ENCODE peak calls at places on chromosome 9, in six cellular contexts. C is fibroblast of mammary gland, I is heart right ventricle, Y is dorsolateral prefrontal cortex, K is vagina, G is foreskin fibroblast. M is an unnamed sample.

GRCh38 chr9:129624168-129624759 is 1.7 kb upstream of the NTMT1 start:
- DNase-seq in G (peak; percentile 78), C (peak; percentile 60), K (no peak), Y (peak; percentile 62), I (peak; percentile 65), M (no peak)

GRCh38 chr9:37283730-37284235 is 138.7 kb upstream of the GRHPR start:
- DNase-seq in C (peak; percentile 73), K (no peak), I (no peak), G (peak; percentile 54), Y (no peak), M (peak; percentile 18)

GRCh38 chr9:4548796-4549725 is 58.8 kb downstream of the SLC1A1 start:
- DNase-seq in Y (no peak), G (no peak), C (peak; percentile 4), I (peak; percentile 36), K (no peak), M (no peak)

GRCh38 chr9:134533850-134534585 is 107.6 kb upstream of the COL5A1 start:
- DNase-seq in K (no peak), G (no peak), Y (peak; percentile 53), C (peak; percentile 42), I (no peak), M (no peak)

GRCh38 chr9:134165357-134166315 is 1.3 kb upstream of the RNU6ATAC start:
- DNase-seq in K (no peak), Y (peak; percentile 36), I (no peak), G (peak; percentile 46), C (peak; percentile 54), M (no peak)

GRCh38 chr9:117073539-117074336 is 341.1 kb downstream of the ASTN2 start:
- DNase-seq in I (no peak), G (no peak), Y (peak; percentile 57), C (no peak), K (no peak), M (no peak)

GRCh38 chr9:93123561-93124283 is 10.3 kb downstream of the NINJ1 start:
- DNase-seq in Y (no peak), C (no peak), K (no peak), G (no peak), I (no peak), M (no peak)

GRCh38 chr9:69932901-69933300 is 110.7 kb upstream of the MAMDC2 start:
- DNase-seq in I (no peak), Y (no peak), C (no peak), K (no peak), G (peak; percentile 36), M (no peak)

GRCh38 chr9:89179920-89180667 is 1.5 kb upstream of the SHC3 start:
- DNase-seq in K (no peak), I (peak; percentile 86), Y (peak; percentile 94), C (peak; percentile 96), G (peak; percentile 97), M (peak; percentile 77)

GRCh38 chr9:89430995-89431394 is 66.9 kb downstream of the SEMA4D start:
- DNase-seq in C (no peak), K (no peak), I (no peak), Y (no peak), G (no peak), M (no peak)

GRCh38 chr9:131657031-131657377 is 82.9 kb downstream of the RAPGEF1 start:
- DNase-seq in Y (no peak), K (no peak), I (no peak), G (no peak), C (no peak), M (no peak)

GRCh38 chr9:120386390-120387131 is 193.4 kb downstream of the CDK5RAP2 start:
- DNase-seq in C (peak; percentile 60), K (no peak), Y (no peak), G (peak; percentile 65), I (no peak), M (no peak)

GRCh38 chr9:1876891-1877496 is 138.2 kb upstream of the SMARCA2 start:
- DNase-seq in I (no peak), Y (no peak), C (no peak), K (no peak), G (no peak), M (no peak)

GRCh38 chr9:131735238-131736181 is 4.4 kb downstream of the RAPGEF1 start:
- DNase-seq in G (no peak), I (no peak), Y (no peak), K (no peak), C (peak; percentile 66), M (no peak)

GRCh38 chr9:107337676-107338590 is 54.9 kb downstream of the RAD23B start:
- DNase-seq in G (peak; percentile 76), C (peak; percentile 74), K (no peak), I (no peak), Y (no peak), M (no peak)

GRCh38 chr9:93582115-93582514 is 5.7 kb downstream of the PHF2 start:
- DNase-seq in Y (peak; percentile 22), G (no peak), K (no peak), I (no peak), C (no peak), M (no peak)

GRCh38 chr9:125650271-125650737 is 56.7 kb downstream of the MAPKAP1 start:
- DNase-seq in K (no peak), G (peak; percentile 81), Y (no peak), C (peak; percentile 75), I (no peak), M (no peak)

GRCh38 chr9:109568568-109569210 is 70.6 kb upstream of the PTPN3 start:
- DNase-seq in C (no peak), K (no peak), Y (no peak), I (peak; percentile 54), G (no peak), M (no peak)

GRCh38 chr9:228929-229695 is 14.4 kb downstream of the DOCK8 start:
- DNase-seq in Y (no peak), C (no peak), I (no peak), G (no peak), K (no peak), M (no peak)

GRCh38 chr9:132116583-132116982 is 36.9 kb upstream of the MED27 start:
- DNase-seq in K (no peak), C (no peak), G (no peak), Y (no peak), I (no peak), M (no peak)

GRCh38 chr9:111937781-111938426 is 41.3 kb downstream of the UGCG start:
- DNase-seq in K (no peak), I (peak; percentile 18), C (peak; percentile 81), Y (no peak), G (no peak), M (no peak)

GRCh38 chr9:88818495-88819201 is 172.6 kb upstream of the S1PR3 start:
- DNase-seq in K (no peak), G (peak; percentile 86), Y (no peak), C (peak; percentile 87), I (no peak), M (no peak)

GRCh38 chr9:95901506-95901905 is 26.0 kb downstream of the ERCC6L2 start:
- DNase-seq in G (no peak), K (no peak), Y (no peak), I (no peak), C (no peak), M (no peak)

GRCh38 chr9:72476100-72476499 is 45.3 kb upstream of the TMC1 start:
- DNase-seq in G (no peak), C (no peak), I (no peak), Y (no peak), K (no peak), M (no peak)

GRCh38 chr9:61668846-61669245 is 479.0 kb downstream of the SPATA31A7 start:
- DNase-seq in G (no peak), K (no peak), Y (no peak), I (no peak), C (no peak), M (no peak)

GRCh38 chr9:75010570-75010969 is 17.5 kb downstream of the CARNMT1 start:
- DNase-seq in Y (no peak), I (no peak), C (no peak), K (no peak), G (no peak), M (no peak)

GRCh38 chr9:137458194-137459146 is 664 bp downstream of the NSMF start:
- DNase-seq in I (no peak), C (no peak), K (no peak), Y (peak; percentile 56), G (peak; percentile 56), M (no peak)

GRCh38 chr9:99052849-99053715 is 51.8 kb upstream of the TGFBR1 start:
- DNase-seq in I (no peak), C (no peak), G (no peak), K (no peak), Y (no peak), M (no peak)

GRCh38 chr9:126794441-126794840 is 10.4 kb upstream of the ZBTB43 start:
- DNase-seq in C (no peak), I (no peak), Y (no peak), K (no peak), G (no peak), M (no peak)

GRCh38 chr9:129962376-129962765 is 80.6 kb downstream of the FNBP1 start:
- DNase-seq in G (no peak), Y (no peak), C (no peak), K (no peak), I (no peak), M (no peak)

GRCh38 chr9:130446111-130446861 is 1.5 kb downstream of the ASS1 start:
- DNase-seq in G (peak; percentile 99), I (peak; percentile 88), C (peak; percentile 98), K (no peak), Y (no peak), M (peak; percentile 90)

GRCh38 chr9:113578279-113578865 is 114.8 kb downstream of the RGS3 start:
- DNase-seq in C (peak; percentile 66), K (no peak), G (no peak), I (no peak), Y (no peak), M (no peak)
- TF ChIP-seq CTCF in C (peak; percentile 0), K (no peak), G (no peak), I (no peak), Y (no peak), M (no peak)

GRCh38 chr9:80592413-80592812 is 1020.6 kb downstream of the TLE4 start:
- DNase-seq in G (no peak), C (no peak), I (no peak), Y (no peak), K (no peak), M (no peak)

GRCh38 chr9:80596576-80596975 is 1024.8 kb downstream of the TLE4 start:
- DNase-seq in C (no peak), G (no peak), K (no peak), Y (no peak), I (no peak), M (no peak)

DNA sequence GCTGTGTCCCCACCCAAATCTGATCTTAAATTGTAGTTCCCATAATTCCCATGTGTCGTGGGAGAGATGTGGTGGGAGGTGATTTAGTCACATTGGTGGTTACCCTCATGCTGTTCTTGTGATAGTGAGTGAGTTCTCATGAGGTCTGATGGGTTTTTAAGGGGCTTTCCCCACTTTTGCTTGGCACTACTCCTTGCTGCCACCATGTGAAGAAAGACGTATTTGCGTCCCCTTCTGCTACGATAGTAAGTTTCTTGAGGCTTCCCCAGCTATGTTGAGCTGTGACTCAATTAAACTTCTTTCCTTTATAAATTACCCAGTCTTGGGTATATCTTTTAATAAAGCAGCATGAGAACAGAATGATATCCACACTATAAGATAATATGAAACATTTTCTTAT is 1023.4 kb downstream of the TLE4 start:
- DNase-seq in I (no peak), Y (no peak), K (no peak), C (no peak), G (no peak), M (no peak)
- TF ChIP-seq CTCF in I (no peak), Y (no peak), K (no peak), C (no peak), G (no peak), M (no peak)

GRCh38 chr9:97848582-97849237 is 4.3 kb upstream of the FOXE1 start:
- DNase-seq in Y (no peak), K (no peak), G (no peak), C (no peak), I (peak; percentile 35), M (no peak)
- TF ChIP-seq CTCF in Y (no peak), K (no peak), G (no peak), C (no peak), I (no peak), M (no peak)

GRCh38 chr9:91145496-91145895 is 216.2 kb downstream of the AUH start:
- DNase-seq in I (no peak), Y (no peak), C (no peak), G (no peak), K (no peak), M (no peak)
- TF ChIP-seq CTCF in I (no peak), Y (no peak), C (no peak), G (no peak), K (no peak), M (no peak)

M was measured in BJ.